ENCODE peak calls at places on chromosomes 7 and 10, in six cellular contexts. S is endodermal cell; C is CD8-positive, alpha-beta T cell; G is fibroblast of lung; B is foreskin fibroblast; F is brain microvascular endothelial cell. J is an unnamed sample.

GRCh38 chr10:69413221-69413865 is 3.4 kb downstream of the TACR2 start:
- DNase-seq in S (peak; percentile 92), C (peak; percentile 36), G (peak; percentile 79), B (peak; percentile 60), F (peak; percentile 71), J (peak; percentile 65)

GRCh38 chr10:101840102-101840684 is 3.4 kb downstream of the KCNIP2 start:
- DNase-seq in S (peak; percentile 69), C (no peak), G (peak; percentile 41), B (no peak), F (no peak), J (no peak)

GRCh38 chr7:17408904-17409290 is 110.4 kb downstream of the AHR start:
- DNase-seq in S (no peak), C (no peak), G (peak; percentile 71), B (peak; percentile 32), F (no peak), J (peak; percentile 19)

GRCh38 chr10:122852261-122852660 is 6.6 kb upstream of the CUZD1 start:
- DNase-seq in S (peak; percentile 32), C (no peak), G (no peak), B (no peak), F (no peak), J (peak; percentile 34)

GRCh38 chr10:107540981-107541380 is 376.5 kb upstream of the SORCS1 start:
- DNase-seq in S (no peak), C (no peak), G (no peak), B (no peak), F (no peak), J (peak; percentile 17)

GRCh38 chr10:29895436-29895835 is 163.9 kb downstream of the JCAD start:
- DNase-seq in S (peak; percentile 71), C (no peak), G (peak; percentile 93), B (peak; percentile 88), F (peak; percentile 94), J (peak; percentile 26)

GRCh38 chr7:45328397-45329080 is 170.9 kb downstream of the RAMP3 start:
- DNase-seq in S (no peak), C (no peak), G (no peak), B (no peak), F (no peak), J (no peak)

GRCh38 chr10:113692271-113692670 is 12.6 kb downstream of the CASP7 start:
- DNase-seq in S (no peak), C (no peak), G (no peak), B (no peak), F (no peak), J (peak; percentile 11)

GRCh38 chr10:91551856-91552255 is 81.0 kb downstream of the PPP1R3C start:
- DNase-seq in S (peak; percentile 91), C (no peak), G (peak; percentile 90), B (peak; percentile 57), F (peak; percentile 65), J (peak; percentile 50)

GRCh38 chr7:15368653-15369052 is 193.2 kb downstream of the AGMO start:
- DNase-seq in S (no peak), C (no peak), G (no peak), B (no peak), F (no peak), J (no peak)
- H3K4me3 ChIP-seq in S (no peak overlapping the region), C (no peak overlapping the region), G (no peak overlapping the region), B (no peak overlapping the region), F (no peak overlapping the region), J (no peak overlapping the region)

GRCh38 chr7:101650579-101651081 is 21.5 kb upstream of the MYL10 start:
- DNase-seq in S (no peak), C (no peak), G (no peak), B (no peak), F (no peak), J (no peak)
- H3K4me3 ChIP-seq in S (no peak overlapping the region), C (no peak overlapping the region), G (no peak overlapping the region), B (no peak overlapping the region), F (no peak overlapping the region), J (no peak overlapping the region)

GRCh38 chr10:105605873-105606272 is 964.8 kb downstream of the SORCS3 start:
- DNase-seq in S (no peak), C (no peak), G (no peak), B (no peak), F (no peak), J (no peak)

GRCh38 chr10:105615986-105616385 is 974.9 kb downstream of the SORCS3 start:
- DNase-seq in S (no peak), C (no peak), G (no peak), B (no peak), F (no peak), J (no peak)

GRCh38 chr10:105611244-105611798 is 970.2 kb downstream of the SORCS3 start:
- DNase-seq in S (no peak), C (no peak), G (no peak), B (no peak), F (no peak), J (no peak)
- H3K4me3 ChIP-seq in S (no peak overlapping the region), C (no peak overlapping the region), G (no peak overlapping the region), B (no peak overlapping the region), F (no peak overlapping the region), J (no peak overlapping the region)

GRCh38 chr7:158432369-158433270 is 155.0 kb downstream of the PTPRN2 start:
- DNase-seq in S (peak; percentile 38), C (no peak), G (peak; percentile 67), B (no peak), F (peak; percentile 94), J (peak; percentile 92)
- H3K4me3 ChIP-seq in S (no peak overlapping the region), C (no peak overlapping the region), G (no peak overlapping the region), B (no peak overlapping the region), F (no peak overlapping the region), J (no peak overlapping the region)

GRCh38 chr10:110411047-110411410 is 86.7 kb upstream of the DUSP5 start:
- DNase-seq in S (no peak), C (no peak), G (peak; percentile 50), B (no peak), F (peak; percentile 74), J (peak; percentile 36)

GRCh38 chr10:110409488-110409887 is 88.2 kb upstream of the DUSP5 start:
- DNase-seq in S (no peak), C (no peak), G (no peak), B (no peak), F (no peak), J (no peak)

GRCh38 chr10:110408943-110409342 is 88.8 kb upstream of the DUSP5 start:
- DNase-seq in S (no peak), C (no peak), G (no peak), B (no peak), F (no peak), J (no peak)

GRCh38 chr10:110410329-110411046 is 87.2 kb upstream of the DUSP5 start:
- DNase-seq in S (no peak), C (no peak), G (peak; percentile 97), B (peak; percentile 98), F (peak; percentile 91), J (peak; percentile 98)

GRCh38 chr10:110409926-110410325 is 87.8 kb upstream of the DUSP5 start:
- DNase-seq in S (no peak), C (no peak), G (no peak), B (no peak), F (no peak), J (no peak)
- H3K4me3 ChIP-seq in S (no peak overlapping the region), C (no peak overlapping the region), G (no peak overlapping the region), B (no peak overlapping the region), F (no peak overlapping the region), J (no peak overlapping the region)

DNA sequence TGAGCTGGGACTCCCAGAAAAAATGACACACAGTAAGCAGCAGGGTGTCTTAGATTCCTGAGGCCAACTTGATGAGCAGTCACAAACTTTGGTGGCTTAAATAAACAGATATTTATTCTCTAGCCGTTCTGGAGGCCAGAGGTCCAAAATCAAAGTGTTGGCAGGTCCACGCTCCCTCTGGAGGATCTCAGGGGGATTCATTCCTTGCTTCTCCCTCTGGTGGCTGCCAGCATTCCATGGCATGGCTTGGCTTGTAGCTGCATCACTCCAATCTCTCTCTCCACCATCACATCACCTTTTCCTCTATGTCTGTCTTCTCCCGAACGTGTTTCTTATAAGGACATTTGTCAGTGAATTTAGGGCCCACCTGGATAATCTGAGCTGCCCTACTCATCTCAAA is 98.4 kb downstream of the OSBPL3 start:
- DNase-seq in S (peak; percentile 69), C (no peak), G (no peak), B (no peak), F (no peak), J (no peak)
- H3K4me3 ChIP-seq in S (no peak overlapping the region), C (no peak overlapping the region), G (no peak overlapping the region), B (no peak overlapping the region), F (no peak overlapping the region), J (no peak overlapping the region)

DNA sequence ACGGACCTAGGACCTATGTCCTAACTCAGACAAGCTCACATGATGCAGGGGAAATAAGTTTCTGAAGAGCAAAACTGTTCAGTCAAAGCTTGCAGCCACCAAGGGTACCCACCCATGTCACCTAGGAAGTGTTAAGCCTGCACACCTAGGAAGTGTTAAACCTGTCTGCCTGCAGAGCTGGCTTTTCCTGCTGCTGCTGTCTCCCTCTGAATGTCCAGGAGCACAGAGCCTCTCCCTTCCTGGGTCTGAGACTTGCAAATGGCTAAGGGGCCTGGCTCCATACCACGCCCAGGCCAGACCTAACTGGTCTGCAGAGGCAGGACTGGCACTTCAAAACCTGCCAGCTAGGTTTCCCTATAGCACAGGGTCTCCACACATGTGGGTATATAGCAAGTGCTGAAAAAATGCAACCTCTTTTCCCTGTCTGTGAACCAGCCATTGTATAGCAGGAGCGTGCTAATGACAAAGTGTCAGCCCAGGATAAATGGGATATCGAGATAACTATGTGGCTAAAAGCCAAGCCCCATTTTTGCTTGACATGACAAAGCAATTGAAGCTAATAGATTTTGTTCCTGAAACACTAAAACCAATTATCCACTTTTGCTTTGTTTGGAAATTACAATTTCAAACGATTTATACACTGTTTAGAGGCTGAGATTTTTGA is 1.5 kb downstream of the GDF2 start:
- DNase-seq in S (no peak), C (no peak), G (no peak), B (no peak), F (no peak), J (peak; percentile 21)
- H3K4me3 ChIP-seq in S (no peak overlapping the region), C (no peak overlapping the region), G (no peak overlapping the region), B (no peak overlapping the region), F (no peak overlapping the region), J (no peak overlapping the region)

GRCh38 chr7:78529392-78529791 is 730.8 kb downstream of the PHTF2 start:
- DNase-seq in S (no peak), C (no peak), G (no peak), B (no peak), F (no peak), J (no peak)

GRCh38 chr7:78530351-78530750 is 731.8 kb downstream of the PHTF2 start:
- DNase-seq in S (no peak), C (no peak), G (peak; percentile 15), B (peak; percentile 32), F (peak; percentile 65), J (peak; percentile 76)

GRCh38 chr7:78523903-78524302 is 725.3 kb downstream of the PHTF2 start:
- DNase-seq in S (no peak), C (no peak), G (no peak), B (no peak), F (no peak), J (no peak)

GRCh38 chr7:78528964-78529363 is 730.4 kb downstream of the PHTF2 start:
- DNase-seq in S (no peak), C (no peak), G (no peak), B (no peak), F (peak; percentile 18), J (no peak)
- H3K4me3 ChIP-seq in S (no peak overlapping the region), C (no peak overlapping the region), G (no peak overlapping the region), B (no peak overlapping the region), F (no peak overlapping the region), J (no peak overlapping the region)

DNA sequence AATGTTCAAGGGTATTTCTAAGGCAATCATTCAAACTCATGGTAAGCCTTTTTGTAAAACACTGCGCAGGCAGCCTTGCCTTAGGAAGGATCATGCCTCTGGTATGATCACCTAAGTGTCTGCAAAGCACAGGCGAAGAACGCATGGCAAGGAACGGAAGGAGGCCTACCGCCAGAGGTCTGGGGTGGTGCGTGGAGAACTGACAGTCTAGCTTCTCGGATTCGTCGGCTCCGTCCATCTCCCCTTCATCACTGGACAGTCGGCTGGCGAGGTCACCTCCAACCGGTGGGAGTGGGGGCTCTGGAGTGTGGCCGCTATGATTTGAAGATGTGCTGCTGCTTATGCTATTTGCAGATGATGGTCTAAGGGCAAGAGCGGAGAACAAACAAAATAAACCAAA is 42.6 kb upstream of the EFCAB10 start:
- DNase-seq in S (no peak), C (no peak), G (no peak), B (no peak), F (no peak), J (no peak)
- H3K4me3 ChIP-seq in S (no peak overlapping the region), C (no peak overlapping the region), G (no peak overlapping the region), B (no peak overlapping the region), F (no peak overlapping the region), J (no peak overlapping the region)